ENCODE peak calls at places on chromosomes 12 and 14, in four cellular contexts. J, L, Q and B are unnamed samples.

GRCh38 chr14:60488175-60488574 is 2.3 kb upstream of the C14orf39 start:
- DNase-seq in L (no peak), J (no peak), Q (no peak), B (no peak)

GRCh38 chr14:90624732-90625444 is 191.3 kb downstream of the TTC7B start:
- DNase-seq in J (no peak), Q (no peak), L (no peak), B (no peak)

GRCh38 chr14:97262336-97262735 is 465.2 kb downstream of the VRK1 start:
- DNase-seq in L (no peak), J (no peak), Q (no peak), B (no peak)

GRCh38 chr12:53476769-53477209 is 22.5 kb downstream of the MAP3K12 start:
- DNase-seq in Q (no peak), J (no peak), L (peak), B (no peak)

GRCh38 chr14:60396718-60397343 is 89.0 kb downstream of the C14orf39 start:
- DNase-seq in Q (no peak), L (no peak), J (no peak), B (no peak)

GRCh38 chr12:89927226-89927698 is 218.6 kb upstream of the ATP2B1 start:
- DNase-seq in Q (no peak), L (no peak), J (no peak), B (no peak)

GRCh38 chr14:37202265-37202664 is 4.5 kb downstream of the MIPOL1 start:
- DNase-seq in J (no peak), L (peak), Q (no peak), B (no peak)

GRCh38 chr14:20412422-20412821 is 879 bp downstream of the TEP1 start:
- DNase-seq in Q (no peak), J (no peak), L (no peak), B (no peak)

GRCh38 chr12:42364692-42365091 is 38.7 kb downstream of the PPHLN1 start:
- DNase-seq in J (no peak), Q (no peak), L (no peak), B (no peak)

GRCh38 chr12:52710744-52711143 is 7.4 kb upstream of the KRT77 start:
- DNase-seq in Q (no peak), J (no peak), L (no peak), B (no peak)

GRCh38 chr12:57347284-57347683 is 83.6 kb downstream of the R3HDM2 start:
- DNase-seq in J (no peak), L (no peak), Q (no peak), B (no peak)

GRCh38 chr14:105865266-105865903 is 339.0 kb downstream of the TMEM121 start:
- DNase-seq in Q (no peak), L (no peak), J (no peak), B (no peak)

GRCh38 chr12:104524026-104524425 is 67.3 kb downstream of the CHST11 start:
- DNase-seq in Q (no peak), J (no peak), L (no peak), B (no peak)

GRCh38 chr14:98792171-98792570 is 479.8 kb downstream of the BCL11B start:
- DNase-seq in L (no peak), J (no peak), Q (no peak), B (no peak)

GRCh38 chr12:11693626-11694025 is 44.2 kb downstream of the ETV6 start:
- DNase-seq in J (no peak), Q (no peak), L (no peak), B (no peak)

GRCh38 chr12:131122631-131123030 is 168.9 kb downstream of the ADGRD1 start:
- DNase-seq in Q (no peak), J (no peak), L (no peak), B (no peak)

GRCh38 chr12:119868992-119869391 is 8.1 kb downstream of the CIT start:
- DNase-seq in L (peak), J (no peak), Q (no peak), B (no peak)

GRCh38 chr12:92574046-92574783 is 128.6 kb upstream of the PLEKHG7 start:
- DNase-seq in J (no peak), L (peak), Q (no peak), B (no peak)

GRCh38 chr12:116533343-116534248 is 25.6 kb upstream of the MAP1LC3B2 start:
- DNase-seq in L (peak), J (peak), Q (peak), B (peak)

GRCh38 chr12:58066296-58066695 is 124.9 kb downstream of the ATP23 start:
- DNase-seq in J (no peak), L (no peak), Q (no peak), B (no peak)

GRCh38 chr12:106317406-106318082 is 15.0 kb downstream of the TCP11L2 start:
- DNase-seq in Q (no peak), J (no peak), L (no peak), B (no peak)